ENCODE peak calls at places on chromosomes 2 and 18, in four cellular contexts. A, Q, D and M are unnamed samples.

GRCh38 chr2:222939208-222939846 is 78.5 kb downstream of the ACSL3 start:
- DNase-seq in Q (peak), A (no peak), D (peak), M (peak)

GRCh38 chr18:57113783-57114465 is 33.0 kb upstream of the BOD1L2 start:
- DNase-seq in Q (no peak), D (no peak), A (no peak), M (no peak)

GRCh38 chr2:233059797-233060499 is at the start of gene INPP5D:
- DNase-seq in A (peak), D (peak), Q (peak), M (peak)

GRCh38 chr2:219766658-219767057 is 139.2 kb downstream of the SLC4A3 start:
- DNase-seq in A (no peak), Q (no peak), D (no peak), M (no peak)

GRCh38 chr18:49321800-49322461 is 138.5 kb downstream of the DYM start:
- DNase-seq in D (no peak), A (no peak), Q (no peak), M (no peak)

GRCh38 chr2:120318626-120319025 is 27.3 kb upstream of the INHBB start:
- DNase-seq in Q (no peak), D (no peak), A (no peak), M (no peak)

GRCh38 chr2:174485763-174486613 is 841 bp downstream of the GPR155 start:
- DNase-seq in D (peak), A (peak), Q (no peak), M (no peak)

GRCh38 chr2:86622409-86622877 is 1.2 kb downstream of the RNF103 start:
- DNase-seq in Q (no peak), D (no peak), A (peak), M (no peak)

GRCh38 chr2:128422571-128422970 is 103.9 kb upstream of the HS6ST1 start:
- DNase-seq in D (no peak), Q (no peak), A (peak), M (no peak)